ENCODE peak calls at places on chromosomes 6 and 20, in ten cellular contexts. One of them, this sample, is unnamed. For H3K36me3, the result is how much of the 10 kb centered on the place peaks cover.

GRCh38 chr6:99592900-99593299 is 13.7 kb upstream of the PRDM13 start:
- DNase-seq in Panc1: no peak
- DNase-seq in stomach: no peak
- DNase-seq in sigmoid colon: no peak
- DNase-seq in transverse colon: no peak
- DNase-seq in HepG2: no peak
- DNase-seq in breast epithelium: no peak
- DNase-seq in HCT116: no peak
- DNase-seq in esophagus muscularis mucosa: peak
- DNase-seq in spleen: no peak
- DNase-seq in this sample: peak

GRCh38 chr6:3617192-3617631 is 134.3 kb downstream of the PXDC1 start:
- DNase-seq in Panc1: no peak
- DNase-seq in transverse colon: no peak
- DNase-seq in spleen: no peak
- DNase-seq in esophagus muscularis mucosa: no peak
- DNase-seq in stomach: no peak
- DNase-seq in HepG2: no peak
- DNase-seq in HCT116: no peak
- DNase-seq in sigmoid colon: no peak
- DNase-seq in breast epithelium: no peak
- DNase-seq in this sample: no peak

GRCh38 chr20:58716476-58717277 is 24.1 kb downstream of the NPEPL1 start:
- DNase-seq in breast epithelium: peak
- DNase-seq in stomach: peak
- DNase-seq in transverse colon: peak
- DNase-seq in esophagus muscularis mucosa: peak
- DNase-seq in sigmoid colon: peak
- DNase-seq in Panc1: no peak
- DNase-seq in spleen: peak
- DNase-seq in HCT116: no peak
- DNase-seq in HepG2: peak
- DNase-seq in this sample: no peak

GRCh38 chr20:63652192-63652980 is 838 bp downstream of the STMN3 start:
- DNase-seq in esophagus muscularis mucosa: no peak
- DNase-seq in HepG2: peak
- DNase-seq in HCT116: no peak
- DNase-seq in breast epithelium: no peak
- DNase-seq in stomach: no peak
- DNase-seq in Panc1: no peak
- DNase-seq in spleen: peak
- DNase-seq in sigmoid colon: no peak
- DNase-seq in transverse colon: no peak
- DNase-seq in this sample: no peak

GRCh38 chr6:46985943-46986342 is 56.2 kb downstream of the ADGRF1 start:
- DNase-seq in transverse colon: no peak
- DNase-seq in breast epithelium: no peak
- DNase-seq in esophagus muscularis mucosa: no peak
- DNase-seq in spleen: no peak
- DNase-seq in sigmoid colon: no peak
- DNase-seq in stomach: no peak
- DNase-seq in HepG2: no peak
- DNase-seq in Panc1: no peak
- DNase-seq in HCT116: no peak
- DNase-seq in this sample: no peak

GRCh38 chr6:111015656-111016190 is 33.9 kb downstream of the RPF2 start:
- DNase-seq in breast epithelium: no peak
- DNase-seq in esophagus muscularis mucosa: no peak
- DNase-seq in stomach: no peak
- DNase-seq in HepG2: no peak
- DNase-seq in HCT116: no peak
- DNase-seq in transverse colon: no peak
- DNase-seq in spleen: no peak
- DNase-seq in Panc1: no peak
- DNase-seq in sigmoid colon: no peak
- DNase-seq in this sample: no peak

GRCh38 chr6:16316741-16317251 is 78.4 kb downstream of the GMPR start:
- DNase-seq in Panc1: no peak
- DNase-seq in spleen: no peak
- DNase-seq in HCT116: peak
- DNase-seq in sigmoid colon: no peak
- DNase-seq in HepG2: peak
- DNase-seq in breast epithelium: no peak
- DNase-seq in esophagus muscularis mucosa: no peak
- DNase-seq in stomach: no peak
- DNase-seq in transverse colon: no peak
- DNase-seq in this sample: no peak

GRCh38 chr20:36646678-36647077 is 682 bp upstream of the SLA2 start:
- DNase-seq in spleen: no peak
- DNase-seq in breast epithelium: no peak
- DNase-seq in HepG2: no peak
- DNase-seq in esophagus muscularis mucosa: no peak
- DNase-seq in sigmoid colon: no peak
- DNase-seq in transverse colon: no peak
- DNase-seq in HCT116: no peak
- DNase-seq in stomach: no peak
- DNase-seq in Panc1: no peak
- DNase-seq in this sample: no peak

GRCh38 chr6:110681543-110682459 is 133.5 kb downstream of the CDK19 start:
- DNase-seq in transverse colon: no peak
- DNase-seq in spleen: no peak
- DNase-seq in Panc1: no peak
- DNase-seq in HepG2: peak
- DNase-seq in breast epithelium: no peak
- DNase-seq in sigmoid colon: no peak
- DNase-seq in HCT116: no peak
- DNase-seq in stomach: no peak
- DNase-seq in esophagus muscularis mucosa: no peak
- DNase-seq in this sample: no peak

GRCh38 chr6:31654574-31655348 is 933 bp upstream of the APOM start:
- DNase-seq in breast epithelium: no peak
- DNase-seq in stomach: no peak
- DNase-seq in spleen: no peak
- DNase-seq in HepG2: peak
- DNase-seq in sigmoid colon: no peak
- DNase-seq in Panc1: no peak
- DNase-seq in HCT116: no peak
- DNase-seq in transverse colon: no peak
- DNase-seq in esophagus muscularis mucosa: no peak
- DNase-seq in this sample: no peak

GRCh38 chr6:110566346-110567125 is 90.1 kb upstream of the SLC22A16 start:
- DNase-seq in Panc1: no peak
- DNase-seq in breast epithelium: no peak
- DNase-seq in sigmoid colon: no peak
- DNase-seq in esophagus muscularis mucosa: no peak
- DNase-seq in HepG2: peak
- DNase-seq in spleen: no peak
- DNase-seq in transverse colon: peak
- DNase-seq in stomach: no peak
- DNase-seq in HCT116: no peak
- DNase-seq in this sample: no peak

DNA sequence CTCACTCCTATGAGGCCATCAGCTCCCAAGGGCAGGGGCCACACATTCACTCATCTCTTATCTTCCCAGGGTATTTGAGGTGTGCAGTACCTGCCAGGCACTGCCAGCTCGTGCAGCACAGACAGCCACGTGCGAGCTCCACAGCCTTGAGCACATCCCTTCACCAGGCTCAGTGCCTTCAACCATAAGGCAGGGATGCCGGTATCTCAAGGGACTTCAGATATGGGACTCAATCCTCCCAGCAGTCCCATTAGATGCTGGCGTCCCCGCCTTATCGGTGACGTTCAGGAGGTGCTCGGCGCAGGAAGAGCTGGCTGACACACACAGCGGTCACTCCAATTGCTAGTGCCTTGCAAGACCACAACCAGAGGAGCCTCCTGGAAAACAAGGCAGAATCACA is 47.0 kb downstream of the EZR start:
- DNase-seq in breast epithelium: no peak
- DNase-seq in sigmoid colon: peak
- DNase-seq in HCT116: no peak
- DNase-seq in spleen: no peak
- DNase-seq in stomach: no peak
- DNase-seq in transverse colon: no peak
- DNase-seq in esophagus muscularis mucosa: no peak
- DNase-seq in Panc1: no peak
- DNase-seq in HepG2: no peak
- DNase-seq in this sample: no peak
- H3K36me3 ChIP-seq in breast epithelium: under half
- H3K36me3 ChIP-seq in sigmoid colon: under half
- H3K36me3 ChIP-seq in HCT116: half or more
- H3K36me3 ChIP-seq in spleen: under half
- H3K36me3 ChIP-seq in stomach: half or more
- H3K36me3 ChIP-seq in transverse colon: under half
- H3K36me3 ChIP-seq in esophagus muscularis mucosa: half or more
- H3K36me3 ChIP-seq in Panc1: under half
- H3K36me3 ChIP-seq in HepG2: half or more
- H3K36me3 ChIP-seq in this sample: half or more

GRCh38 chr20:38083338-38084048 is 49.9 kb downstream of the RPRD1B start:
- DNase-seq in esophagus muscularis mucosa: peak
- DNase-seq in HCT116: no peak
- DNase-seq in sigmoid colon: no peak
- DNase-seq in stomach: no peak
- DNase-seq in spleen: no peak
- DNase-seq in Panc1: no peak
- DNase-seq in HepG2: no peak
- DNase-seq in transverse colon: no peak
- DNase-seq in breast epithelium: no peak
- DNase-seq in this sample: no peak

GRCh38 chr20:38085031-38085430 is 51.5 kb downstream of the RPRD1B start:
- DNase-seq in stomach: no peak
- DNase-seq in HCT116: no peak
- DNase-seq in breast epithelium: no peak
- DNase-seq in esophagus muscularis mucosa: peak
- DNase-seq in spleen: no peak
- DNase-seq in HepG2: no peak
- DNase-seq in Panc1: no peak
- DNase-seq in transverse colon: no peak
- DNase-seq in sigmoid colon: no peak
- DNase-seq in this sample: no peak

GRCh38 chr20:38082894-38083293 is 49.3 kb downstream of the RPRD1B start:
- DNase-seq in esophagus muscularis mucosa: no peak
- DNase-seq in sigmoid colon: no peak
- DNase-seq in HepG2: peak
- DNase-seq in breast epithelium: no peak
- DNase-seq in stomach: no peak
- DNase-seq in spleen: no peak
- DNase-seq in transverse colon: no peak
- DNase-seq in HCT116: no peak
- DNase-seq in Panc1: no peak
- DNase-seq in this sample: no peak

GRCh38 chr20:38081575-38081974 is 48.0 kb downstream of the RPRD1B start:
- DNase-seq in HepG2: no peak
- DNase-seq in sigmoid colon: no peak
- DNase-seq in spleen: no peak
- DNase-seq in HCT116: no peak
- DNase-seq in Panc1: no peak
- DNase-seq in breast epithelium: no peak
- DNase-seq in stomach: no peak
- DNase-seq in esophagus muscularis mucosa: peak
- DNase-seq in transverse colon: no peak
- DNase-seq in this sample: no peak

GRCh38 chr20:38084425-38084951 is 50.9 kb downstream of the RPRD1B start:
- DNase-seq in sigmoid colon: no peak
- DNase-seq in esophagus muscularis mucosa: peak
- DNase-seq in Panc1: no peak
- DNase-seq in transverse colon: no peak
- DNase-seq in spleen: no peak
- DNase-seq in HCT116: no peak
- DNase-seq in stomach: no peak
- DNase-seq in breast epithelium: no peak
- DNase-seq in HepG2: peak
- DNase-seq in this sample: no peak
- TF ChIP-seq POLR2AphosphoS5 in sigmoid colon: no peak
- TF ChIP-seq POLR2AphosphoS5 in esophagus muscularis mucosa: peak
- TF ChIP-seq POLR2AphosphoS5 in Panc1: no peak
- TF ChIP-seq POLR2AphosphoS5 in transverse colon: peak
- TF ChIP-seq POLR2AphosphoS5 in spleen: no peak
- TF ChIP-seq POLR2AphosphoS5 in HCT116: no peak
- TF ChIP-seq POLR2AphosphoS5 in stomach: no peak
- TF ChIP-seq POLR2AphosphoS5 in breast epithelium: no peak
- TF ChIP-seq POLR2AphosphoS5 in HepG2: no peak
- TF ChIP-seq POLR2AphosphoS5 in this sample: no peak

GRCh38 chr20:44908987-44909871 is 631 bp upstream of the PABPC1L start:
- DNase-seq in transverse colon: no peak
- DNase-seq in breast epithelium: no peak
- DNase-seq in HCT116: no peak
- DNase-seq in HepG2: no peak
- DNase-seq in spleen: no peak
- DNase-seq in Panc1: no peak
- DNase-seq in stomach: no peak
- DNase-seq in sigmoid colon: no peak
- DNase-seq in esophagus muscularis mucosa: no peak
- DNase-seq in this sample: no peak
- H3K36me3 ChIP-seq in transverse colon: under half
- H3K36me3 ChIP-seq in breast epithelium: under half
- H3K36me3 ChIP-seq in HCT116: under half
- H3K36me3 ChIP-seq in HepG2: half or more
- H3K36me3 ChIP-seq in spleen: under half
- H3K36me3 ChIP-seq in Panc1: under half
- H3K36me3 ChIP-seq in stomach: half or more
- H3K36me3 ChIP-seq in sigmoid colon: under half
- H3K36me3 ChIP-seq in esophagus muscularis mucosa: under half
- H3K36me3 ChIP-seq in this sample: under half

GRCh38 chr6:11164717-11165646 is 53.5 kb upstream of the ERVFRD-1 start:
- DNase-seq in HCT116: no peak
- DNase-seq in esophagus muscularis mucosa: no peak
- DNase-seq in sigmoid colon: no peak
- DNase-seq in breast epithelium: no peak
- DNase-seq in spleen: no peak
- DNase-seq in transverse colon: no peak
- DNase-seq in HepG2: peak
- DNase-seq in Panc1: no peak
- DNase-seq in stomach: no peak
- DNase-seq in this sample: no peak

GRCh38 chr6:11160199-11160598 is 48.7 kb upstream of the ERVFRD-1 start:
- DNase-seq in esophagus muscularis mucosa: no peak
- DNase-seq in HCT116: no peak
- DNase-seq in breast epithelium: no peak
- DNase-seq in transverse colon: no peak
- DNase-seq in HepG2: no peak
- DNase-seq in sigmoid colon: no peak
- DNase-seq in Panc1: no peak
- DNase-seq in spleen: no peak
- DNase-seq in stomach: no peak
- DNase-seq in this sample: no peak

GRCh38 chr6:11163932-11164331 is 52.4 kb upstream of the ERVFRD-1 start:
- DNase-seq in esophagus muscularis mucosa: no peak
- DNase-seq in transverse colon: no peak
- DNase-seq in spleen: no peak
- DNase-seq in HepG2: peak
- DNase-seq in stomach: no peak
- DNase-seq in breast epithelium: no peak
- DNase-seq in HCT116: no peak
- DNase-seq in sigmoid colon: no peak
- DNase-seq in Panc1: no peak
- DNase-seq in this sample: no peak

GRCh38 chr6:11162262-11162661 is 50.7 kb upstream of the ERVFRD-1 start:
- DNase-seq in HCT116: no peak
- DNase-seq in breast epithelium: no peak
- DNase-seq in sigmoid colon: no peak
- DNase-seq in HepG2: no peak
- DNase-seq in Panc1: no peak
- DNase-seq in esophagus muscularis mucosa: no peak
- DNase-seq in transverse colon: no peak
- DNase-seq in stomach: no peak
- DNase-seq in spleen: no peak
- DNase-seq in this sample: no peak

GRCh38 chr6:11161031-11161966 is 49.8 kb upstream of the ERVFRD-1 start:
- DNase-seq in transverse colon: no peak
- DNase-seq in sigmoid colon: no peak
- DNase-seq in breast epithelium: no peak
- DNase-seq in stomach: no peak
- DNase-seq in Panc1: no peak
- DNase-seq in spleen: no peak
- DNase-seq in HepG2: peak
- DNase-seq in HCT116: no peak
- DNase-seq in esophagus muscularis mucosa: no peak
- DNase-seq in this sample: no peak
- TF ChIP-seq POLR2AphosphoS5 in transverse colon: no peak
- TF ChIP-seq POLR2AphosphoS5 in sigmoid colon: no peak
- TF ChIP-seq POLR2AphosphoS5 in breast epithelium: no peak
- TF ChIP-seq POLR2AphosphoS5 in stomach: no peak
- TF ChIP-seq POLR2AphosphoS5 in Panc1: no peak
- TF ChIP-seq POLR2AphosphoS5 in spleen: no peak
- TF ChIP-seq POLR2AphosphoS5 in HepG2: no peak
- TF ChIP-seq POLR2AphosphoS5 in HCT116: no peak
- TF ChIP-seq POLR2AphosphoS5 in esophagus muscularis mucosa: no peak
- TF ChIP-seq POLR2AphosphoS5 in this sample: no peak